ENCODE peak calls at places on chromosomes 3 and 15, in nine cellular contexts. One of them, this sample, is unnamed.
A peak's percentile ranks its signal among the peaks of the same experiment; 100 is the strongest.

GRCh38 chr3:66149269-66149668 is 71.5 kb upstream of the SLC25A26 start:
- DNase-seq in lower leg skin: no peak
- DNase-seq in PC-3: no peak
- DNase-seq in occipital lobe: no peak
- DNase-seq in M059J: no peak
- DNase-seq in EH: peak; percentile 24
- DNase-seq in activated naive CD4-positive, alpha-beta T cell treated with anti-CD3 and anti-CD28 coated beads, Interleukin-2, amount 50 U/mL, for 72 hours: no peak
- DNase-seq in adipocyte: no peak
- DNase-seq in cardiac fibroblast: no peak
- DNase-seq in this sample: no peak

GRCh38 chr3:176950743-176951142 is 246.5 kb downstream of the TBL1XR1 start:
- DNase-seq in lower leg skin: no peak
- DNase-seq in PC-3: peak; percentile 71
- DNase-seq in occipital lobe: no peak
- DNase-seq in M059J: peak; percentile 95
- DNase-seq in EH: peak; percentile 31
- DNase-seq in activated naive CD4-positive, alpha-beta T cell treated with anti-CD3 and anti-CD28 coated beads, Interleukin-2, amount 50 U/mL, for 72 hours: no peak
- DNase-seq in adipocyte: peak; percentile 21
- DNase-seq in cardiac fibroblast: peak; percentile 17
- DNase-seq in this sample: no peak

GRCh38 chr3:132289311-132289710 is 27.9 kb upstream of the ACP3 start:
- DNase-seq in lower leg skin: no peak
- DNase-seq in PC-3: no peak
- DNase-seq in occipital lobe: no peak
- DNase-seq in M059J: no peak
- DNase-seq in EH: peak; percentile 7
- DNase-seq in activated naive CD4-positive, alpha-beta T cell treated with anti-CD3 and anti-CD28 coated beads, Interleukin-2, amount 50 U/mL, for 72 hours: no peak
- DNase-seq in adipocyte: no peak
- DNase-seq in cardiac fibroblast: peak; percentile 56
- DNase-seq in this sample: no peak

GRCh38 chr3:100063929-100064461 is 50.3 kb downstream of the FILIP1L start:
- DNase-seq in lower leg skin: no peak
- DNase-seq in PC-3: no peak
- DNase-seq in occipital lobe: no peak
- DNase-seq in M059J: peak; percentile 81
- DNase-seq in EH: peak; percentile 87
- DNase-seq in activated naive CD4-positive, alpha-beta T cell treated with anti-CD3 and anti-CD28 coated beads, Interleukin-2, amount 50 U/mL, for 72 hours: no peak
- DNase-seq in adipocyte: no peak
- DNase-seq in cardiac fibroblast: peak; percentile 57
- DNase-seq in this sample: no peak

GRCh38 chr15:42712584-42712983 is 24.3 kb downstream of the CDAN1 start:
- DNase-seq in lower leg skin: no peak
- DNase-seq in PC-3: no peak
- DNase-seq in occipital lobe: no peak
- DNase-seq in M059J: no peak
- DNase-seq in EH: no peak
- DNase-seq in activated naive CD4-positive, alpha-beta T cell treated with anti-CD3 and anti-CD28 coated beads, Interleukin-2, amount 50 U/mL, for 72 hours: no peak
- DNase-seq in adipocyte: no peak
- DNase-seq in cardiac fibroblast: no peak
- DNase-seq in this sample: no peak

GRCh38 chr3:197366301-197367044 is 68.1 kb upstream of the DLG1 start:
- DNase-seq in lower leg skin: no peak
- DNase-seq in PC-3: peak; percentile 96
- DNase-seq in occipital lobe: no peak
- DNase-seq in M059J: peak; percentile 90
- DNase-seq in EH: peak; percentile 71
- DNase-seq in activated naive CD4-positive, alpha-beta T cell treated with anti-CD3 and anti-CD28 coated beads, Interleukin-2, amount 50 U/mL, for 72 hours: peak; percentile 6
- DNase-seq in adipocyte: no peak
- DNase-seq in cardiac fibroblast: peak; percentile 37
- DNase-seq in this sample: no peak

GRCh38 chr3:19364150-19364549 is 215.8 kb downstream of the KCNH8 start:
- DNase-seq in lower leg skin: no peak
- DNase-seq in PC-3: peak; percentile 30
- DNase-seq in occipital lobe: no peak
- DNase-seq in M059J: no peak
- DNase-seq in EH: no peak
- DNase-seq in activated naive CD4-positive, alpha-beta T cell treated with anti-CD3 and anti-CD28 coated beads, Interleukin-2, amount 50 U/mL, for 72 hours: no peak
- DNase-seq in adipocyte: no peak
- DNase-seq in cardiac fibroblast: peak; percentile 2
- DNase-seq in this sample: no peak

GRCh38 chr3:50192689-50193141 is 1.3 kb downstream of the GNAT1 start:
- DNase-seq in lower leg skin: peak; percentile 62
- DNase-seq in PC-3: peak; percentile 85
- DNase-seq in occipital lobe: peak; percentile 39
- DNase-seq in M059J: peak; percentile 45
- DNase-seq in EH: peak; percentile 59
- DNase-seq in activated naive CD4-positive, alpha-beta T cell treated with anti-CD3 and anti-CD28 coated beads, Interleukin-2, amount 50 U/mL, for 72 hours: peak; percentile 67
- DNase-seq in adipocyte: peak; percentile 81
- DNase-seq in cardiac fibroblast: peak; percentile 67
- DNase-seq in this sample: peak; percentile 72